ENCODE peak calls at places on chromosomes 16 and 17, in eight cellular contexts. B is COR-L47; U is stimulated activated CD8-positive, alpha-beta memory T cell treated with anti-CD3 and anti-CD28 coated beads, Interleukin-7, amount 100 ng/mL, for 1 hour; T is stomach; P is midbrain; O is nephron progenitor cell; Q is RWPE1; I is T-cell. F is an unnamed sample.

GRCh38 chr16:30382398-30383015 is at the start of gene SEPTIN1:
- DNase-seq in B (no peak), U (peak), T (no peak), P (no peak), O (no peak), Q (no peak), I (peak), F (no peak)

GRCh38 chr17:47404006-47404405 is 80.3 kb downstream of the EFCAB13 start:
- DNase-seq in B (no peak), U (no peak), T (no peak), P (no peak), O (no peak), Q (no peak), I (no peak), F (no peak)

GRCh38 chr17:16943032-16943352 is 28.9 kb downstream of the TNFRSF13B start:
- DNase-seq in B (no peak), U (no peak), T (peak), P (no peak), O (no peak), Q (no peak), I (no peak), F (no peak)

GRCh38 chr17:19304209-19304608 is 58.3 kb downstream of the B9D1 start:
- DNase-seq in B (no peak), U (no peak), T (peak), P (peak), O (no peak), Q (no peak), I (peak), F (no peak)

GRCh38 chr16:28193530-28194423 is 18.0 kb downstream of the XPO6 start:
- DNase-seq in B (no peak), U (no peak), T (no peak), P (no peak), O (no peak), Q (peak), I (peak), F (peak)

GRCh38 chr16:50478773-50479149 is 69.4 kb upstream of the NKD1 start:
- DNase-seq in B (peak), U (no peak), T (peak), P (no peak), O (no peak), Q (no peak), I (no peak), F (peak)

GRCh38 chr16:63981639-63982038 is 1140.2 kb downstream of the CDH11 start:
- DNase-seq in B (no peak), U (no peak), T (no peak), P (peak), O (no peak), Q (no peak), I (no peak), F (no peak)

GRCh38 chr17:77329741-77330531 is 189.2 kb downstream of the SEC14L1 start:
- DNase-seq in B (no peak), U (no peak), T (peak), P (no peak), O (no peak), Q (no peak), I (no peak), F (no peak)

GRCh38 chr17:57657211-57657610 is 87.9 kb downstream of the CCDC182 start:
- DNase-seq in B (no peak), U (no peak), T (no peak), P (peak), O (no peak), Q (no peak), I (no peak), F (no peak)

GRCh38 chr17:77580531-77580930 is 378.0 kb upstream of the TNRC6C start:
- DNase-seq in B (no peak), U (no peak), T (no peak), P (no peak), O (no peak), Q (no peak), I (no peak), F (no peak)

GRCh38 chr17:75647921-75648320 is 14.7 kb downstream of the SMIM5 start:
- DNase-seq in B (no peak), U (no peak), T (no peak), P (no peak), O (no peak), Q (no peak), I (no peak), F (no peak)

GRCh38 chr16:62041401-62041800 is 5.2 kb upstream of the CDH8 start:
- DNase-seq in B (peak), U (no peak), T (no peak), P (peak), O (peak), Q (peak), I (no peak), F (no peak)